ENCODE peak calls at places on chromosome 4, in eight cellular contexts. One of them, this sample, is unnamed.

GRCh38 chr4:126627255-126627654 is 1005.5 kb upstream of the INTU start:
- DNase-seq in activated gamma-delta T cell treated with Interleukin-2 at 50 U/mL for 16 hours: no peak
- DNase-seq in activated CD8-positive, alpha-beta memory T cell treated with anti-CD3 and anti-CD28 coated beads for 48 hours: no peak
- DNase-seq in stimulated activated CD8-positive, alpha-beta memory T cell treated with anti-CD3 and anti-CD28 coated beads, Interleukin-15, amount 100 ng/mL, for 4 hours: no peak
- DNase-seq in NCI-H460: peak
- DNase-seq in amniotic stem cell: no peak
- DNase-seq in HFF-Myc: no peak
- DNase-seq in ecto neural progenitor cell: no peak
- DNase-seq in this sample: no peak

GRCh38 chr4:145703850-145704528 is 24.0 kb downstream of the C4orf51 start:
- DNase-seq in NCI-H460: no peak
- DNase-seq in amniotic stem cell: no peak
- DNase-seq in activated CD8-positive, alpha-beta memory T cell treated with anti-CD3 and anti-CD28 coated beads for 48 hours: no peak
- DNase-seq in ecto neural progenitor cell: no peak
- DNase-seq in HFF-Myc: no peak
- DNase-seq in stimulated activated CD8-positive, alpha-beta memory T cell treated with anti-CD3 and anti-CD28 coated beads, Interleukin-15, amount 100 ng/mL, for 4 hours: no peak
- DNase-seq in activated gamma-delta T cell treated with Interleukin-2 at 50 U/mL for 16 hours: no peak
- DNase-seq in this sample: no peak

GRCh38 chr4:105399535-105400161 is 74.2 kb downstream of the PPA2 start:
- DNase-seq in amniotic stem cell: peak
- DNase-seq in HFF-Myc: peak
- DNase-seq in activated gamma-delta T cell treated with Interleukin-2 at 50 U/mL for 16 hours: no peak
- DNase-seq in activated CD8-positive, alpha-beta memory T cell treated with anti-CD3 and anti-CD28 coated beads for 48 hours: no peak
- DNase-seq in NCI-H460: peak
- DNase-seq in stimulated activated CD8-positive, alpha-beta memory T cell treated with anti-CD3 and anti-CD28 coated beads, Interleukin-15, amount 100 ng/mL, for 4 hours: no peak
- DNase-seq in ecto neural progenitor cell: no peak
- DNase-seq in this sample: no peak

GRCh38 chr4:99894998-99895397 is 771 bp upstream of the LAMTOR3 start:
- DNase-seq in NCI-H460: no peak
- DNase-seq in ecto neural progenitor cell: no peak
- DNase-seq in HFF-Myc: no peak
- DNase-seq in stimulated activated CD8-positive, alpha-beta memory T cell treated with anti-CD3 and anti-CD28 coated beads, Interleukin-15, amount 100 ng/mL, for 4 hours: no peak
- DNase-seq in activated gamma-delta T cell treated with Interleukin-2 at 50 U/mL for 16 hours: no peak
- DNase-seq in activated CD8-positive, alpha-beta memory T cell treated with anti-CD3 and anti-CD28 coated beads for 48 hours: no peak
- DNase-seq in amniotic stem cell: no peak
- DNase-seq in this sample: no peak

GRCh38 chr4:156295676-156296075 is 342.0 kb upstream of the CTSO start:
- DNase-seq in ecto neural progenitor cell: no peak
- DNase-seq in activated CD8-positive, alpha-beta memory T cell treated with anti-CD3 and anti-CD28 coated beads for 48 hours: no peak
- DNase-seq in amniotic stem cell: no peak
- DNase-seq in NCI-H460: no peak
- DNase-seq in stimulated activated CD8-positive, alpha-beta memory T cell treated with anti-CD3 and anti-CD28 coated beads, Interleukin-15, amount 100 ng/mL, for 4 hours: no peak
- DNase-seq in HFF-Myc: no peak
- DNase-seq in activated gamma-delta T cell treated with Interleukin-2 at 50 U/mL for 16 hours: no peak
- DNase-seq in this sample: no peak

GRCh38 chr4:9608300-9608699 is 164.1 kb downstream of the DEFB131A start:
- DNase-seq in activated CD8-positive, alpha-beta memory T cell treated with anti-CD3 and anti-CD28 coated beads for 48 hours: no peak
- DNase-seq in ecto neural progenitor cell: no peak
- DNase-seq in amniotic stem cell: no peak
- DNase-seq in NCI-H460: no peak
- DNase-seq in stimulated activated CD8-positive, alpha-beta memory T cell treated with anti-CD3 and anti-CD28 coated beads, Interleukin-15, amount 100 ng/mL, for 4 hours: no peak
- DNase-seq in activated gamma-delta T cell treated with Interleukin-2 at 50 U/mL for 16 hours: no peak
- DNase-seq in HFF-Myc: no peak
- DNase-seq in this sample: no peak

GRCh38 chr4:185998791-185999190 is 70.2 kb upstream of the TLR3 start:
- DNase-seq in ecto neural progenitor cell: no peak
- DNase-seq in activated CD8-positive, alpha-beta memory T cell treated with anti-CD3 and anti-CD28 coated beads for 48 hours: no peak
- DNase-seq in activated gamma-delta T cell treated with Interleukin-2 at 50 U/mL for 16 hours: no peak
- DNase-seq in NCI-H460: no peak
- DNase-seq in amniotic stem cell: no peak
- DNase-seq in stimulated activated CD8-positive, alpha-beta memory T cell treated with anti-CD3 and anti-CD28 coated beads, Interleukin-15, amount 100 ng/mL, for 4 hours: no peak
- DNase-seq in HFF-Myc: no peak
- DNase-seq in this sample: peak

GRCh38 chr4:25441519-25442117 is 64.6 kb downstream of the ANAPC4 start:
- DNase-seq in ecto neural progenitor cell: peak
- DNase-seq in activated CD8-positive, alpha-beta memory T cell treated with anti-CD3 and anti-CD28 coated beads for 48 hours: no peak
- DNase-seq in amniotic stem cell: no peak
- DNase-seq in HFF-Myc: no peak
- DNase-seq in activated gamma-delta T cell treated with Interleukin-2 at 50 U/mL for 16 hours: no peak
- DNase-seq in NCI-H460: peak
- DNase-seq in stimulated activated CD8-positive, alpha-beta memory T cell treated with anti-CD3 and anti-CD28 coated beads, Interleukin-15, amount 100 ng/mL, for 4 hours: no peak
- DNase-seq in this sample: peak

GRCh38 chr4:1401409-1402020 is 4.7 kb downstream of the NKX1-1 start:
- DNase-seq in NCI-H460: no peak
- DNase-seq in activated gamma-delta T cell treated with Interleukin-2 at 50 U/mL for 16 hours: peak
- DNase-seq in activated CD8-positive, alpha-beta memory T cell treated with anti-CD3 and anti-CD28 coated beads for 48 hours: no peak
- DNase-seq in ecto neural progenitor cell: peak
- DNase-seq in HFF-Myc: no peak
- DNase-seq in stimulated activated CD8-positive, alpha-beta memory T cell treated with anti-CD3 and anti-CD28 coated beads, Interleukin-15, amount 100 ng/mL, for 4 hours: no peak
- DNase-seq in amniotic stem cell: no peak
- DNase-seq in this sample: no peak

GRCh38 chr4:154744341-154744948 is 645 bp downstream of the LRAT start:
- DNase-seq in HFF-Myc: no peak
- DNase-seq in amniotic stem cell: no peak
- DNase-seq in activated gamma-delta T cell treated with Interleukin-2 at 50 U/mL for 16 hours: no peak
- DNase-seq in stimulated activated CD8-positive, alpha-beta memory T cell treated with anti-CD3 and anti-CD28 coated beads, Interleukin-15, amount 100 ng/mL, for 4 hours: no peak
- DNase-seq in ecto neural progenitor cell: no peak
- DNase-seq in NCI-H460: no peak
- DNase-seq in activated CD8-positive, alpha-beta memory T cell treated with anti-CD3 and anti-CD28 coated beads for 48 hours: no peak
- DNase-seq in this sample: no peak

GRCh38 chr4:55398966-55399365 is 3.2 kb downstream of the TMEM165 start:
- DNase-seq in stimulated activated CD8-positive, alpha-beta memory T cell treated with anti-CD3 and anti-CD28 coated beads, Interleukin-15, amount 100 ng/mL, for 4 hours: no peak
- DNase-seq in activated gamma-delta T cell treated with Interleukin-2 at 50 U/mL for 16 hours: no peak
- DNase-seq in HFF-Myc: no peak
- DNase-seq in ecto neural progenitor cell: no peak
- DNase-seq in activated CD8-positive, alpha-beta memory T cell treated with anti-CD3 and anti-CD28 coated beads for 48 hours: no peak
- DNase-seq in NCI-H460: no peak
- DNase-seq in amniotic stem cell: no peak
- DNase-seq in this sample: no peak

GRCh38 chr4:119643306-119644042 is 14.9 kb upstream of the PDE5A start:
- DNase-seq in activated CD8-positive, alpha-beta memory T cell treated with anti-CD3 and anti-CD28 coated beads for 48 hours: no peak
- DNase-seq in ecto neural progenitor cell: no peak
- DNase-seq in amniotic stem cell: no peak
- DNase-seq in stimulated activated CD8-positive, alpha-beta memory T cell treated with anti-CD3 and anti-CD28 coated beads, Interleukin-15, amount 100 ng/mL, for 4 hours: no peak
- DNase-seq in HFF-Myc: no peak
- DNase-seq in NCI-H460: no peak
- DNase-seq in activated gamma-delta T cell treated with Interleukin-2 at 50 U/mL for 16 hours: no peak
- DNase-seq in this sample: no peak

This sample was measured in DMS79.